ENCODE peak calls at places on chromosome 21, in seven cellular contexts. One of them, this sample, is unnamed.

GRCh38 chr21:26280715-26281310 is 110.2 kb upstream of the APP start:
- DNase-seq in fibroblast of lung: no peak
- DNase-seq in choroid plexus epithelial cell: no peak
- DNase-seq in cardiac muscle cell: no peak
- DNase-seq in psoas muscle: no peak
- DNase-seq in coronary artery: no peak
- DNase-seq in mucosa of descending colon: no peak
- DNase-seq in this sample: no peak

GRCh38 chr21:25836396-25836795 is 101.6 kb downstream of the GABPA start:
- DNase-seq in mucosa of descending colon: no peak
- DNase-seq in cardiac muscle cell: peak; percentile 36
- DNase-seq in fibroblast of lung: peak; percentile 38
- DNase-seq in choroid plexus epithelial cell: peak; percentile 34
- DNase-seq in psoas muscle: no peak
- DNase-seq in coronary artery: no peak
- DNase-seq in this sample: no peak

GRCh38 chr21:34952701-34953100 is 96.4 kb downstream of the RUNX1 start:
- DNase-seq in coronary artery: no peak
- DNase-seq in cardiac muscle cell: no peak
- DNase-seq in mucosa of descending colon: no peak
- DNase-seq in fibroblast of lung: no peak
- DNase-seq in psoas muscle: no peak
- DNase-seq in choroid plexus epithelial cell: peak; percentile 16
- DNase-seq in this sample: no peak

GRCh38 chr21:28100366-28100765 is 892.3 kb downstream of the LTN1 start:
- DNase-seq in mucosa of descending colon: no peak
- DNase-seq in fibroblast of lung: no peak
- DNase-seq in choroid plexus epithelial cell: no peak
- DNase-seq in coronary artery: no peak
- DNase-seq in cardiac muscle cell: no peak
- DNase-seq in psoas muscle: no peak
- DNase-seq in this sample: no peak

GRCh38 chr21:33196956-33197374 is 32.8 kb upstream of the IFNAR2 start:
- DNase-seq in choroid plexus epithelial cell: peak; percentile 75
- DNase-seq in coronary artery: no peak
- DNase-seq in psoas muscle: peak; percentile 58
- DNase-seq in cardiac muscle cell: peak; percentile 75
- DNase-seq in mucosa of descending colon: no peak
- DNase-seq in fibroblast of lung: peak; percentile 68
- DNase-seq in this sample: no peak

GRCh38 chr21:45934570-45934969 is 47.0 kb upstream of the COL6A1 start:
- DNase-seq in mucosa of descending colon: no peak
- DNase-seq in choroid plexus epithelial cell: no peak
- DNase-seq in coronary artery: no peak
- DNase-seq in psoas muscle: peak; percentile 28
- DNase-seq in cardiac muscle cell: no peak
- DNase-seq in fibroblast of lung: no peak
- DNase-seq in this sample: no peak

GRCh38 chr21:33904041-33904440 is 11.6 kb downstream of the ATP5PO start:
- DNase-seq in cardiac muscle cell: no peak
- DNase-seq in mucosa of descending colon: no peak
- DNase-seq in fibroblast of lung: no peak
- DNase-seq in coronary artery: no peak
- DNase-seq in choroid plexus epithelial cell: no peak
- DNase-seq in psoas muscle: no peak
- DNase-seq in this sample: no peak

GRCh38 chr21:28769683-28770082 is 223.0 kb downstream of the LTN1 start:
- DNase-seq in choroid plexus epithelial cell: peak; percentile 38
- DNase-seq in psoas muscle: no peak
- DNase-seq in coronary artery: no peak
- DNase-seq in cardiac muscle cell: no peak
- DNase-seq in mucosa of descending colon: no peak
- DNase-seq in fibroblast of lung: peak; percentile 34
- DNase-seq in this sample: no peak

GRCh38 chr21:33419538-33420123 is 16.4 kb downstream of the IFNGR2 start:
- DNase-seq in cardiac muscle cell: peak; percentile 72
- DNase-seq in coronary artery: no peak
- DNase-seq in fibroblast of lung: peak; percentile 96
- DNase-seq in psoas muscle: no peak
- DNase-seq in choroid plexus epithelial cell: peak; percentile 85
- DNase-seq in mucosa of descending colon: no peak
- DNase-seq in this sample: no peak

GRCh38 chr21:26835027-26835713 is 10.0 kb downstream of the ADAMTS1 start:
- DNase-seq in mucosa of descending colon: no peak
- DNase-seq in coronary artery: no peak
- DNase-seq in choroid plexus epithelial cell: peak; percentile 77
- DNase-seq in fibroblast of lung: peak; percentile 88
- DNase-seq in psoas muscle: no peak
- DNase-seq in cardiac muscle cell: peak; percentile 82
- DNase-seq in this sample: peak; percentile 87

GRCh38 chr21:29775462-29775861 is 164.3 kb downstream of the GRIK1 start:
- DNase-seq in mucosa of descending colon: no peak
- DNase-seq in coronary artery: no peak
- DNase-seq in psoas muscle: no peak
- DNase-seq in cardiac muscle cell: no peak
- DNase-seq in fibroblast of lung: no peak
- DNase-seq in choroid plexus epithelial cell: peak; percentile 33
- DNase-seq in this sample: no peak

GRCh38 chr21:34859976-34860653 is 189.0 kb downstream of the RUNX1 start:
- DNase-seq in psoas muscle: no peak
- DNase-seq in mucosa of descending colon: no peak
- DNase-seq in choroid plexus epithelial cell: no peak
- DNase-seq in fibroblast of lung: no peak
- DNase-seq in coronary artery: no peak
- DNase-seq in cardiac muscle cell: no peak
- DNase-seq in this sample: no peak

GRCh38 chr21:46064870-46065214 is 33.1 kb upstream of the COL6A2 start:
- DNase-seq in cardiac muscle cell: no peak
- DNase-seq in psoas muscle: no peak
- DNase-seq in mucosa of descending colon: peak; percentile 22
- DNase-seq in fibroblast of lung: no peak
- DNase-seq in coronary artery: peak; percentile 74
- DNase-seq in choroid plexus epithelial cell: no peak
- DNase-seq in this sample: no peak

GRCh38 chr21:33924766-33925100 is 9.1 kb upstream of the ATP5PO start:
- DNase-seq in choroid plexus epithelial cell: no peak
- DNase-seq in coronary artery: no peak
- DNase-seq in cardiac muscle cell: no peak
- DNase-seq in psoas muscle: no peak
- DNase-seq in mucosa of descending colon: no peak
- DNase-seq in fibroblast of lung: no peak
- DNase-seq in this sample: no peak

GRCh38 chr21:35020902-35021301 is 28.2 kb downstream of the RUNX1 start:
- DNase-seq in fibroblast of lung: no peak
- DNase-seq in cardiac muscle cell: no peak
- DNase-seq in mucosa of descending colon: no peak
- DNase-seq in coronary artery: peak; percentile 14
- DNase-seq in choroid plexus epithelial cell: no peak
- DNase-seq in psoas muscle: no peak
- DNase-seq in this sample: no peak

GRCh38 chr21:35646606-35647005 is 413.7 kb downstream of the SETD4 start:
- DNase-seq in psoas muscle: no peak
- DNase-seq in coronary artery: no peak
- DNase-seq in cardiac muscle cell: no peak
- DNase-seq in fibroblast of lung: no peak
- DNase-seq in choroid plexus epithelial cell: no peak
- DNase-seq in mucosa of descending colon: no peak
- DNase-seq in this sample: no peak

GRCh38 chr21:33402011-33402979 is 918 bp upstream of the IFNGR2 start:
- DNase-seq in fibroblast of lung: peak; percentile 78
- DNase-seq in psoas muscle: peak; percentile 82
- DNase-seq in cardiac muscle cell: peak; percentile 89
- DNase-seq in choroid plexus epithelial cell: peak; percentile 87
- DNase-seq in coronary artery: peak; percentile 88
- DNase-seq in mucosa of descending colon: peak; percentile 60
- DNase-seq in this sample: peak; percentile 56

GRCh38 chr21:43194303-43195130 is 25.7 kb downstream of the CRYAA start:
- DNase-seq in fibroblast of lung: no peak
- DNase-seq in psoas muscle: peak; percentile 29
- DNase-seq in mucosa of descending colon: peak; percentile 17
- DNase-seq in cardiac muscle cell: no peak
- DNase-seq in choroid plexus epithelial cell: no peak
- DNase-seq in coronary artery: peak; percentile 63
- DNase-seq in this sample: no peak

GRCh38 chr21:24050233-24050632 is 1557.0 kb downstream of the MRPL39 start:
- DNase-seq in choroid plexus epithelial cell: no peak
- DNase-seq in mucosa of descending colon: no peak
- DNase-seq in fibroblast of lung: no peak
- DNase-seq in cardiac muscle cell: no peak
- DNase-seq in psoas muscle: no peak
- DNase-seq in coronary artery: no peak
- DNase-seq in this sample: no peak

DNA sequence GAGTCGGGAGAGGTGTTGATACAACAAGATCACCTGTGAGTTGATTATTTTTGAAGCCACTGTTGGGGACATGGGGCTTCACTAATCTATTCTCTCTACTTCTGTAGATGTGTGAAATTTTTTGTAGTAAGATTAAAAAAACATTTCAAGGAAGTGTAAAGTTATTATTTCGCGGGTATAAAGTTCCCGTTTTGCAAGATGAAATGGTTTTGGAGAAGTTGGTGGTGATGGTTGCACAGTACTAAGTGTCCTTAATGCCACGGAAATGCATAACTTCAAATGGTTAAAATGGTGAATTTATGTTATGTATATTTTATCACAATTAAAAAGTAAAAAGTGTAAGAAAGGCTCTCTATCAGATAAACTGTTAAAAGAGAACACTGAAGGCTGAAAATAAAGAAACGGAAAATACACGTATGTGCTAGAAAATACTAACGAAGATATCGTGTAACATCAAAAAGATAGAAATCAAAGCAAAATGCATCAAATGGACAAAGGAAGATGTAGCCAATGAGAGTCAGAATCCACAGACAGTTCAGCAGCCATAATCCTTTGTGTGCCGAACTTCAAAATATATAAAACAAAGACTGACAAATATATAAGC is 2.9 kb upstream of the ITGB2 start:
- DNase-seq in mucosa of descending colon: no peak
- DNase-seq in coronary artery: no peak
- DNase-seq in psoas muscle: no peak
- DNase-seq in fibroblast of lung: no peak
- DNase-seq in choroid plexus epithelial cell: no peak
- DNase-seq in cardiac muscle cell: no peak
- DNase-seq in this sample: no peak
- H3K4me3 ChIP-seq in mucosa of descending colon: no peak overlapping the region
- H3K4me3 ChIP-seq in coronary artery: no peak overlapping the region
- H3K4me3 ChIP-seq in psoas muscle: no peak overlapping the region
- H3K4me3 ChIP-seq in fibroblast of lung: no peak overlapping the region
- H3K4me3 ChIP-seq in choroid plexus epithelial cell: no peak overlapping the region
- H3K4me3 ChIP-seq in cardiac muscle cell: no peak overlapping the region
- H3K4me3 ChIP-seq in this sample: no peak overlapping the region

GRCh38 chr21:39022035-39022900 is 161.0 kb downstream of the PSMG1 start:
- DNase-seq in cardiac muscle cell: no peak
- DNase-seq in mucosa of descending colon: no peak
- DNase-seq in choroid plexus epithelial cell: no peak
- DNase-seq in psoas muscle: no peak
- DNase-seq in coronary artery: no peak
- DNase-seq in fibroblast of lung: no peak
- DNase-seq in this sample: no peak

GRCh38 chr21:39025198-39025597 is 158.1 kb downstream of the PSMG1 start:
- DNase-seq in cardiac muscle cell: no peak
- DNase-seq in coronary artery: no peak
- DNase-seq in choroid plexus epithelial cell: no peak
- DNase-seq in fibroblast of lung: no peak
- DNase-seq in mucosa of descending colon: no peak
- DNase-seq in psoas muscle: no peak
- DNase-seq in this sample: no peak

GRCh38 chr21:39024538-39024937 is 158.7 kb downstream of the PSMG1 start:
- DNase-seq in mucosa of descending colon: no peak
- DNase-seq in fibroblast of lung: no peak
- DNase-seq in psoas muscle: no peak
- DNase-seq in coronary artery: no peak
- DNase-seq in choroid plexus epithelial cell: no peak
- DNase-seq in cardiac muscle cell: no peak
- DNase-seq in this sample: no peak

GRCh38 chr21:39021475-39021832 is 161.8 kb downstream of the PSMG1 start:
- DNase-seq in psoas muscle: no peak
- DNase-seq in coronary artery: no peak
- DNase-seq in choroid plexus epithelial cell: no peak
- DNase-seq in cardiac muscle cell: no peak
- DNase-seq in fibroblast of lung: no peak
- DNase-seq in mucosa of descending colon: no peak
- DNase-seq in this sample: no peak

DNA sequence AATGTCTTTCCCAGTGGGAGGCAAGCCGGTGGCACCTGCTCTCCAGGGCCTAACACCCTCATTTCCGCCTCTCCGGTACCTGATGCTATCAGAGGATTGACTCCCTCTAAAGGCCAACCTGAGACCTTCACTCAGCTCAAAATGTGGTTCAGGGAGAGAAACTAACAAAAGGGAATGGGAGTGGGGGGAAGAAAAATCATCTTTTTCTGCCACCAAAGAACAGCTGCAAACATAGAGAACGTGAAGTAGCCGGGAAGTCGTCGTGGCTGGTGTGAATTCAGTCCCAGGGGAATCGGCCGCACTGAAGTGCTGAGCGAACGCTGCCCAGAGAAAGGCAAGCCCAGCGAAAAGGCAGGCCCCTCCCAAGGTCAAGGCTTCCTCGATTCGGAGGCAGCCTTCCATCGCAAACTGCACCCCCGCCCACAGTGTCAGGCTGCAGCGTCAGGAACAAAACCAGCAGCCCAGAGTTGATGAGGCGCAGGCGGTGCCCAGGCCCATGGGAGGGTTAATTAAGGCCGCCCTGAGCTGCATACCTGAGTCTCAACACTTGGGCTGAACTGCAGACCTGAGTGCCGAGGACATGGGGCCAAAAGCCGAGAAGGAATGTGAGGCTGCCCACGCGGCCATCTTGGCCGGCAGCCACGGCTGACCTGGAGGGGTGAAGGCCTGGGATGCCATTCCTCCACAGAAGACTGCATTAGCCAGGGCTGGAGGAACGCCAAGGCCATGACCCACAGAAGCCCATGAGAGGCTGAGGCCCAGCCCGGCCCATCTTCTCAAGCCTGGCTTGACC is 160.2 kb downstream of the PSMG1 start:
- DNase-seq in mucosa of descending colon: no peak
- DNase-seq in psoas muscle: peak; percentile 73
- DNase-seq in cardiac muscle cell: peak; percentile 95
- DNase-seq in coronary artery: no peak
- DNase-seq in choroid plexus epithelial cell: peak; percentile 86
- DNase-seq in fibroblast of lung: peak; percentile 49
- DNase-seq in this sample: no peak
- TF ChIP-seq CTCF in mucosa of descending colon: no peak
- TF ChIP-seq CTCF in psoas muscle: peak; percentile 38
- TF ChIP-seq CTCF in cardiac muscle cell: peak; percentile 41
- TF ChIP-seq CTCF in coronary artery: no peak
- TF ChIP-seq CTCF in choroid plexus epithelial cell: peak; percentile 53
- TF ChIP-seq CTCF in fibroblast of lung: peak; percentile 27
- TF ChIP-seq CTCF in this sample: no peak

GRCh38 chr21:31505975-31506374 is 153.5 kb upstream of the SOD1 start:
- DNase-seq in fibroblast of lung: no peak
- DNase-seq in mucosa of descending colon: no peak
- DNase-seq in cardiac muscle cell: no peak
- DNase-seq in psoas muscle: no peak
- DNase-seq in coronary artery: no peak
- DNase-seq in choroid plexus epithelial cell: no peak
- DNase-seq in this sample: no peak
- H3K4me3 ChIP-seq in fibroblast of lung: no peak overlapping the region
- H3K4me3 ChIP-seq in mucosa of descending colon: no peak overlapping the region
- H3K4me3 ChIP-seq in cardiac muscle cell: no peak overlapping the region
- H3K4me3 ChIP-seq in psoas muscle: no peak overlapping the region
- H3K4me3 ChIP-seq in coronary artery: no peak overlapping the region
- H3K4me3 ChIP-seq in choroid plexus epithelial cell: no peak overlapping the region
- H3K4me3 ChIP-seq in this sample: no peak overlapping the region

GRCh38 chr21:31845151-31845550 is 27.7 kb upstream of the HUNK start:
- DNase-seq in fibroblast of lung: no peak
- DNase-seq in psoas muscle: no peak
- DNase-seq in cardiac muscle cell: no peak
- DNase-seq in choroid plexus epithelial cell: no peak
- DNase-seq in coronary artery: no peak
- DNase-seq in mucosa of descending colon: no peak
- DNase-seq in this sample: no peak
- TF ChIP-seq CTCF in fibroblast of lung: no peak
- TF ChIP-seq CTCF in psoas muscle: no peak
- TF ChIP-seq CTCF in cardiac muscle cell: no peak
- TF ChIP-seq CTCF in choroid plexus epithelial cell: no peak
- TF ChIP-seq CTCF in coronary artery: no peak
- TF ChIP-seq CTCF in mucosa of descending colon: no peak
- TF ChIP-seq CTCF in this sample: no peak

This sample was measured in BJ.